ENCODE peak calls at places on chromosomes 13 and 19, in four cellular contexts. W is mammary epithelial cell, L is adrenal gland, Y is Peyer's patch. I is an unnamed sample.

GRCh38 chr13:91747164-91747563 is 348.7 kb downstream of the GPC5 start:
- DNase-seq in L (no peak), W (no peak), Y (no peak), I (no peak)

GRCh38 chr13:109684836-109685602 is 101.4 kb downstream of the IRS2 start:
- DNase-seq in L (no peak), Y (peak; percentile 67), W (peak; percentile 74), I (no peak)

GRCh38 chr19:33410915-33411401 is 37.4 kb downstream of the CEBPG start:
- DNase-seq in W (no peak), L (no peak), Y (no peak), I (no peak)

GRCh38 chr19:52343548-52343947 is 7.5 kb downstream of the ZNF610 start:
- DNase-seq in Y (peak; percentile 64), W (no peak), L (peak; percentile 74), I (peak; percentile 9)

GRCh38 chr19:46373573-46374359 is 26.9 kb downstream of the PPP5C start:
- DNase-seq in L (peak; percentile 78), W (peak; percentile 99), Y (peak; percentile 86), I (no peak)

GRCh38 chr19:36489920-36490415 is 607 bp upstream of the ZNF566 start:
- DNase-seq in Y (peak; percentile 91), L (peak; percentile 88), W (no peak), I (no peak)

GRCh38 chr19:19538077-19538764 is at the start of gene CILP2:
- DNase-seq in Y (no peak), W (no peak), L (no peak), I (no peak)

GRCh38 chr19:20664917-20665781 is 3.8 kb upstream of the ZNF626 start:
- DNase-seq in W (no peak), Y (no peak), L (no peak), I (no peak)

GRCh38 chr19:39193785-39194184 is 3.0 kb upstream of the NCCRP1 start:
- DNase-seq in W (no peak), Y (peak; percentile 72), L (no peak), I (no peak)

GRCh38 chr19:27774827-27775226 is 1438.1 kb downstream of the UQCRFS1 start:
- DNase-seq in L (peak; percentile 19), Y (no peak), W (no peak), I (no peak)

GRCh38 chr13:73938375-73939070 is 195.7 kb downstream of the KLF12 start:
- DNase-seq in L (no peak), Y (no peak), W (peak; percentile 78), I (no peak)

GRCh38 chr13:33279898-33280549 is 5.5 kb downstream of the STARD13 start:
- DNase-seq in Y (no peak), W (peak; percentile 94), L (no peak), I (no peak)

GRCh38 chr13:20231839-20232555 is at the start of gene GJB6:
- DNase-seq in L (no peak), Y (no peak), W (peak; percentile 8), I (peak; percentile 35)

GRCh38 chr19:3977242-3978143 is 6.6 kb upstream of the DAPK3 start:
- DNase-seq in L (peak; percentile 35), W (no peak), Y (no peak), I (no peak)

GRCh38 chr13:90979059-90979458 is 368.4 kb upstream of the MIR17HG start:
- DNase-seq in W (no peak), L (no peak), Y (no peak), I (no peak)

GRCh38 chr13:72463561-72463960 is 263.9 kb downstream of the MZT1 start:
- DNase-seq in Y (no peak), L (no peak), W (no peak), I (no peak)

GRCh38 chr13:103810026-103810425 is 743.8 kb upstream of the SLC10A2 start:
- DNase-seq in W (no peak), L (no peak), Y (no peak), I (no peak)

GRCh38 chr13:45231722-45232121 is 30.9 kb upstream of the KCTD4 start:
- DNase-seq in Y (no peak), W (no peak), L (no peak), I (no peak)

GRCh38 chr19:52527954-52528326 is 472 bp downstream of the ZNF808 start:
- DNase-seq in W (no peak), Y (no peak), L (no peak), I (no peak)

GRCh38 chr19:48442116-48443035 is 3.4 kb upstream of the GRWD1 start:
- DNase-seq in Y (no peak), W (no peak), L (no peak), I (no peak)

GRCh38 chr13:54699831-54700230 is 1671.2 kb downstream of the OLFM4 start:
- DNase-seq in Y (no peak), L (no peak), W (no peak), I (no peak)

GRCh38 chr13:114012141-114012540 is 38.3 kb upstream of the C13orf46 start:
- DNase-seq in Y (no peak), L (no peak), W (no peak), I (no peak)

GRCh38 chr19:28843771-28844492 is 369.0 kb downstream of the UQCRFS1 start:
- DNase-seq in L (no peak), W (no peak), Y (no peak), I (no peak)

GRCh38 chr13:72255908-72256307 is 388.9 kb upstream of the DACH1 start:
- DNase-seq in W (peak; percentile 64), L (peak; percentile 43), Y (no peak), I (no peak)

DNA sequence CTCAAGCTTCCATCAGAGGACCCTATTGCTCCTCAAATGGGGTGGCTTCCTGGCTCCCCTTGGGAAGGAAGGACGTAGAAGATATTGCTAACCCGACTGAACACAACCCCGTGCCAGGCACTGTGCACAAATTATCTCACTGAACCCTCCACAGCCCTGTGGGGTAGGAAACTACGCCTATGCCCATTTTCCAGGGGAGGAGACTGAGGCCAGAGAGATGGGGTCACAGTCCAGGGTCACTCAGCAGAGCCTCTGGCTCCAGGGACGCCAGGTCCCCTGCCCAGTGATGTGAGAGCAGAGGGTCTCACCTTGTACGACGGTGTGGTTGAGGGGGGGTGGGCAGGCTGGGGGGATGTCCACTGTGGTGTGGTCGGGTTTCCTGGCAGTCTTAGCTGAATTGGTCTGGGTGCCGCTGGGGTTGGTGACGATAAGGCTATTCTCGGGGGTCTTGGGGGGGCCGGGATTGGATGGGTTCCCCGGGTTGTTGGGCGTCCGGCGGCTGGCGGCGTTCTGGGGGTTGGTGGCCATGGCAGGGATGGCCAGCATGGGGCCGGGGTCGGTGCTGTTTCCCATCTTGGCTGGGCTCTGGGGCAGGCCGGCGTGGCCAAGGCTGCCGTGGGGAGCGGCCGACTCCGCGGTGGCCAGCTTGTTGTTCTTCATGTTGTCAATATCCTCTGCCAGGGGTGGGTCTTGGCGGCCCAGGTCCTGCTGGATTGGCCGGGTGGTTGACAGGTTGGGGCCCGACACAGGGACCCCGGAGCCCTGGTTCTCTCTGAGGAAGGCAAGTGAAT is 136.2 kb downstream of the IER2 start:
- DNase-seq in W (no peak), Y (no peak), L (no peak), I (no peak)
- H3K27me3 ChIP-seq in W (no peaks in the 10 kb centered on the region), Y (no peaks in the 10 kb centered on the region), L (no peaks in the 10 kb centered on the region), I (no peaks in the 10 kb centered on the region)

GRCh38 chr13:23692816-23693215 is 122.6 kb downstream of the TNFRSF19 start:
- DNase-seq in Y (no peak), L (no peak), W (no peak), I (no peak)
- H3K27me3 ChIP-seq in Y (no peaks in the 10 kb centered on the region), L (no peaks in the 10 kb centered on the region), W (no peaks in the 10 kb centered on the region), I (no peaks in the 10 kb centered on the region)

DNA sequence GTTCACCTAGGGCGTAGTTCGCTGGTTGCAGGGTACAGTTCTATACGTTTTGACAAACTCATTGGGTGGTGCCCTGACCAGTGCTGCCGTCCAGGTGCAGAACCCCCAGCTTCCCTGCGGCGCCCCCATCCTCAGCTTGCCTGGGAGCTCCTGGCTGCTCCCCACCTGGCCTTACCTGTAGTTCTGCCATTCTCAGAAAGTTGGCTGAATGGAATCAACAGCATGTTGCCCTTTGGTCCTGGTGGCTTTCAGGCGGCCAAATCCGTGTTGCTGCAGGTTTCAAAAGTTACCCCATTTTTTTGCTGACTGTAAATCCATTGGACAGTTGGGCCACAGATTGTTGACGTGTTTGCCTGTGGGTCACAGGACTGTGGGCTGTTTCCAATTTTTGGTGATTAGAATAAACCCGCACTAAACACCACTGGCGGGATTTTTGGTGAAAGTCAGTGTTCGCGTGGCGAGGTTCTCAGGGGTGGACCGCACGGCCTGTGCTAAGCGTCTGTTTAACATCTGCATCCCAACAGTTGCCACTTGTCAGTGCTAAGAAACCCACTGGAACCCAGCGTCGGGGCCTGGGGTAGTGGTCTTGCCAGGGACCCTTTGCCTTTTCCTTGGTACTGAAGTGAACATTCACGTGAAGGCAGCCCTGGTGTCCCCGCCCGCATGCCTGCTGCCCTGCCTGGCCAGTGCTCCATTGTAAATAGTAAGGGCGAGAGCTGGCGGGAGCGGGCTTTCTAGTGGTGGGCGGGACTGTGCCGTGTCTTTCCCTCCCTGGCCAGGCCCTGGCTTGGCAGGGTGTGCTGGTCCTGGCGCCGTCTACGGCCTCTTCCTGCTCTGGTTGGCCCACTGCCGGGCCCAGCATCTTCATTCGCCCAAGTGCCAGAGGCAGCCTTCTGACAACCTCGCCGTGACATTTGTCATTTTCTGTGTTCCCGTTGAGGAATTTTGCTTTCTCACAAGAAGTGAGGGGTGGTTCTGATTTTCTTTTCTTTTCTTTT is 3.3 kb downstream of the DOT1L start:
- DNase-seq in L (peak; percentile 79), Y (peak; percentile 77), W (peak; percentile 8), I (no peak)
- H3K27me3 ChIP-seq in L (no peaks in the 10 kb centered on the region), Y (no peaks in the 10 kb centered on the region), W (no peaks in the 10 kb centered on the region), I (no peaks in the 10 kb centered on the region)

GRCh38 chr19:409006-409514 is at the start of gene C2CD4C:
- DNase-seq in Y (peak; percentile 45), W (no peak), L (no peak), I (no peak)
- H3K27me3 ChIP-seq in Y (no peaks in the 10 kb centered on the region), W (peaks cover 19% of the 10 kb centered on the region), L (peaks cover 43% of the 10 kb centered on the region), I (peaks cover 47% of the 10 kb centered on the region)

GRCh38 chr19:55613930-55614710 is 8.7 kb downstream of the ZNF865 start:
- DNase-seq in L (no peak), Y (no peak), W (no peak), I (no peak)
- H3K27me3 ChIP-seq in L (no peaks in the 10 kb centered on the region), Y (no peaks in the 10 kb centered on the region), W (no peaks in the 10 kb centered on the region), I (no peaks in the 10 kb centered on the region)

DNA sequence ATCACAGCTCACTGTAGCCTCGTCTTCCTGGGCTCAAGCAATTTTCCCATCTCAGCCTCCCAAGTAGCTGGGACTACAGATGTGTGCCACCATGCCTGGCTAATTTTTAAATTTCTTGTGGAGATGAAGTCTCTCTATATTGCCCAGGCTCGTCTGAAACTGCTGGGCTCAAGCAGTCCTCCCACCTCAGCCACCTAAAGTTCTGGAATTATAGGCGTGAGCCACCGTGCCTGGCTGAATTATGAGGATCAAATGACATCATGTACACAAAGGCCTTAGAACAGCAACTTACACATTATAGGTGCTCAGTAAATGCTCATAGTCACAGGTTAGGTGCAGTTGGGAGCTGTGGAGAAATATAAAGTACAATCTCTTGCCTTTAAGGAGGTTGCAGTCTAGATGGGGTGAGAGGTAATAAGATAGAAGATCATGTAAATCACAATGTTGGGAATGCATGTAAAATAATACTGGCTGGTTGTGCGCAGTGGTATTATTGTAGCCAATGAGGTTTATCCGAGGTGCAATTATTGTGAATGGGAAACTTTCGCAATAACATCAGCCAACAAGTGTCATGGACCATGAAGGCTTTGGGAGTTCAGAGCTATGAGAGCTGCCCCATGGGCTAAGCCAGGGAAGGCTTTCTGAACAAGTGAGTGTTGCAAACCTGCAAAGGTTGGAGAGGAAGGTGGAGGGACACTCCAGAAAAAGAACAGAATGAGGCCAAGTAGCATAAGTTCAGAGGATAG is 29.8 kb upstream of the CXCL17 start:
- DNase-seq in W (no peak), Y (no peak), L (no peak), I (no peak)
- H3K27me3 ChIP-seq in W (no peaks in the 10 kb centered on the region), Y (no peaks in the 10 kb centered on the region), L (no peaks in the 10 kb centered on the region), I (no peaks in the 10 kb centered on the region)

I was measured in CD4-positive, alpha-beta T cell.